ENCODE peak calls at places on chromosome 4, in nine cellular contexts. H is pancreas; D is CD8-positive, alpha-beta memory T cell; B is NCI-H748 treated with DMSO at 0.1 percent for 48 hours; X is amniotic stem cell; F is iPS-NIHi11; P is caudate nucleus; I is kidney epithelial cell; U is pons. Z is an unnamed sample.
A peak's percentile ranks its signal among the peaks of the same experiment; 100 is the strongest.

GRCh38 chr4:121129606-121130346 is 34.3 kb downstream of the TNIP3 start:
- DNase-seq in X (no peak), D (no peak), U (no peak), F (no peak), I (no peak), H (no peak), B (no peak), P (no peak), Z (no peak)

GRCh38 chr4:175435437-175435836 is 376.6 kb downstream of the GPM6A start:
- DNase-seq in B (peak; percentile 40), U (no peak), D (no peak), F (no peak), I (no peak), P (no peak), H (no peak), X (no peak), Z (no peak)

GRCh38 chr4:8508731-8509130 is 68.2 kb downstream of the TRMT44 start:
- DNase-seq in I (no peak), U (no peak), B (no peak), P (no peak), D (no peak), X (no peak), F (no peak), H (no peak), Z (no peak)

GRCh38 chr4:825063-825968 is 613 bp downstream of the CPLX1 start:
- DNase-seq in P (no peak), X (no peak), H (peak; percentile 75), F (peak; percentile 91), D (peak; percentile 37), B (no peak), I (no peak), U (no peak), Z (peak; percentile 21)

GRCh38 chr4:12926189-12927066 is 557.7 kb downstream of the RAB28 start:
- DNase-seq in X (no peak), U (no peak), P (no peak), D (no peak), B (peak; percentile 23), I (no peak), H (no peak), F (no peak), Z (no peak)

GRCh38 chr4:54423066-54423465 is 194.0 kb downstream of the PDGFRA start:
- DNase-seq in B (no peak), X (no peak), F (no peak), H (no peak), I (no peak), D (no peak), P (no peak), U (no peak), Z (no peak)

GRCh38 chr4:3305610-3306371 is 13.0 kb downstream of the RGS12 start:
- DNase-seq in U (peak; percentile 62), D (no peak), X (no peak), H (peak; percentile 50), P (no peak), I (no peak), F (no peak), B (no peak), Z (no peak)

GRCh38 chr4:140603286-140603685 is 34.5 kb upstream of the UCP1 start:
- DNase-seq in U (no peak), F (no peak), P (no peak), I (no peak), D (no peak), X (no peak), B (no peak), H (no peak), Z (no peak)

GRCh38 chr4:140315970-140316369 is 57.5 kb upstream of the SCOC start:
- DNase-seq in I (no peak), U (no peak), B (no peak), X (no peak), F (peak; percentile 50), D (no peak), H (no peak), P (no peak), Z (no peak)

GRCh38 chr4:187135878-187136277 is 412.2 kb upstream of the FAT1 start:
- DNase-seq in F (no peak), P (no peak), U (no peak), B (no peak), I (no peak), X (no peak), H (no peak), D (no peak), Z (no peak)

GRCh38 chr4:83208371-83208770 is 76.2 kb downstream of the COQ2 start:
- DNase-seq in P (no peak), X (no peak), D (no peak), I (no peak), H (no peak), F (no peak), B (no peak), U (no peak), Z (no peak)

GRCh38 chr4:10889819-10890218 is 205.3 kb upstream of the CLNK start:
- DNase-seq in B (no peak), P (no peak), X (no peak), I (no peak), H (no peak), U (no peak), D (no peak), F (no peak), Z (no peak)

GRCh38 chr4:87152310-87153061 is 67.9 kb downstream of the KLHL8 start:
- DNase-seq in H (no peak), X (no peak), D (no peak), F (no peak), U (no peak), P (no peak), I (no peak), B (no peak), Z (no peak)

GRCh38 chr4:87933337-87933736 is 42.2 kb upstream of the SPP1 start:
- DNase-seq in H (no peak), X (no peak), D (no peak), B (no peak), U (no peak), P (no peak), F (no peak), I (no peak), Z (no peak)

GRCh38 chr4:140721088-140721421 is 35.1 kb downstream of the TBC1D9 start:
- DNase-seq in B (no peak), I (no peak), U (no peak), F (no peak), P (no peak), X (no peak), H (no peak), D (no peak), Z (no peak)

GRCh38 chr4:4302001-4302400 is 11.9 kb downstream of the ZBTB49 start:
- DNase-seq in P (no peak), F (no peak), X (no peak), H (no peak), U (no peak), D (no peak), I (no peak), B (no peak), Z (no peak)

GRCh38 chr4:146124023-146124680 is 51.4 kb upstream of the LSM6 start:
- DNase-seq in U (no peak), P (no peak), I (no peak), H (no peak), X (no peak), F (peak; percentile 31), D (no peak), B (no peak), Z (no peak)

Z was measured in effector memory CD8-positive, alpha-beta T cell.